ENCODE peak calls at places on chromosomes 5 and 9, in six cellular contexts. N is GDM1, B is mammary epithelial cell, K is ovary, V is MG63, Y is posterior cingulate gyrus. X is an unnamed sample.

GRCh38 chr9:70054546-70054945 is 10.9 kb downstream of the MAMDC2 start:
- DNase-seq in N (no peak), B (no peak), K (no peak), V (no peak), Y (no peak), X (no peak)

GRCh38 chr5:7330141-7330712 is 65.7 kb upstream of the ADCY2 start:
- DNase-seq in Y (no peak), K (no peak), B (no peak), N (no peak), V (no peak), X (no peak)

GRCh38 chr9:98453589-98454311 is 198.3 kb upstream of the TBC1D2 start:
- DNase-seq in N (no peak), V (no peak), B (peak; percentile 65), K (no peak), Y (no peak), X (no peak)

GRCh38 chr9:114263853-114264510 is 58.9 kb upstream of the ORM1 start:
- DNase-seq in B (no peak), Y (no peak), N (no peak), K (no peak), V (no peak), X (no peak)

GRCh38 chr9:90420714-90421513 is 221.7 kb downstream of the DIRAS2 start:
- DNase-seq in Y (no peak), N (no peak), B (no peak), V (peak; percentile 48), K (no peak), X (no peak)

GRCh38 chr5:141657937-141658545 is 6.8 kb upstream of the FCHSD1 start:
- DNase-seq in B (peak; percentile 82), N (no peak), K (no peak), V (peak; percentile 61), Y (no peak), X (no peak)

GRCh38 chr5:55850839-55851674 is at the start of gene IL31RA:
- DNase-seq in K (no peak), B (peak; percentile 82), Y (no peak), N (no peak), V (peak; percentile 32), X (no peak)

GRCh38 chr9:127223810-127224177 is 40.8 kb upstream of the GARNL3 start:
- DNase-seq in B (no peak), V (no peak), K (peak; percentile 30), N (no peak), Y (no peak), X (no peak)

GRCh38 chr9:129619787-129620668 is 873 bp downstream of the C9orf50 start:
- DNase-seq in K (no peak), N (no peak), Y (no peak), V (no peak), B (no peak), X (no peak)